ENCODE peak calls at places on chromosomes 2 and 18, in eight cellular contexts. One of them, this sample, is unnamed. For H3K27me3, the result is how much of the 10 kb centered on the place peaks cover.

GRCh38 chr2:18987592-18988073 is 370.8 kb downstream of the OSR1 start:
- DNase-seq in transverse colon: peak
- DNase-seq in GM23338: no peak
- DNase-seq in heart left ventricle: peak
- DNase-seq in lower lobe of right lung: peak
- DNase-seq in heart right ventricle: peak
- DNase-seq in PC-9: peak
- DNase-seq in GM12878: no peak
- DNase-seq in this sample: no peak

GRCh38 chr2:220090050-220090449 is 462.6 kb downstream of the SLC4A3 start:
- DNase-seq in transverse colon: no peak
- DNase-seq in GM23338: no peak
- DNase-seq in heart left ventricle: no peak
- DNase-seq in lower lobe of right lung: no peak
- DNase-seq in heart right ventricle: no peak
- DNase-seq in PC-9: no peak
- DNase-seq in GM12878: no peak
- DNase-seq in this sample: no peak

GRCh38 chr2:73575280-73575679 is 66.9 kb downstream of the NAT8 start:
- DNase-seq in transverse colon: no peak
- DNase-seq in GM23338: no peak
- DNase-seq in heart left ventricle: no peak
- DNase-seq in lower lobe of right lung: no peak
- DNase-seq in heart right ventricle: no peak
- DNase-seq in PC-9: no peak
- DNase-seq in GM12878: no peak
- DNase-seq in this sample: no peak

GRCh38 chr2:127149384-127149783 is 42.4 kb upstream of the BIN1 start:
- DNase-seq in transverse colon: no peak
- DNase-seq in GM23338: no peak
- DNase-seq in heart left ventricle: no peak
- DNase-seq in lower lobe of right lung: no peak
- DNase-seq in heart right ventricle: no peak
- DNase-seq in PC-9: peak
- DNase-seq in GM12878: no peak
- DNase-seq in this sample: no peak

GRCh38 chr2:237671466-237672173 is 44.2 kb downstream of the LRRFIP1 start:
- DNase-seq in transverse colon: no peak
- DNase-seq in GM23338: no peak
- DNase-seq in heart left ventricle: no peak
- DNase-seq in lower lobe of right lung: no peak
- DNase-seq in heart right ventricle: no peak
- DNase-seq in PC-9: no peak
- DNase-seq in GM12878: no peak
- DNase-seq in this sample: no peak

GRCh38 chr2:109560265-109560664 is 53.5 kb downstream of the SEPTIN10 start:
- DNase-seq in transverse colon: no peak
- DNase-seq in GM23338: no peak
- DNase-seq in heart left ventricle: no peak
- DNase-seq in lower lobe of right lung: no peak
- DNase-seq in heart right ventricle: no peak
- DNase-seq in PC-9: peak
- DNase-seq in GM12878: no peak
- DNase-seq in this sample: no peak

GRCh38 chr2:24971300-24971549 is 530 bp downstream of the DNAJC27 start:
- DNase-seq in transverse colon: no peak
- DNase-seq in GM23338: no peak
- DNase-seq in heart left ventricle: no peak
- DNase-seq in lower lobe of right lung: no peak
- DNase-seq in heart right ventricle: no peak
- DNase-seq in PC-9: no peak
- DNase-seq in GM12878: no peak
- DNase-seq in this sample: no peak

GRCh38 chr18:41613210-41613609 is 341.8 kb upstream of the PIK3C3 start:
- DNase-seq in transverse colon: no peak
- DNase-seq in GM23338: no peak
- DNase-seq in heart left ventricle: no peak
- DNase-seq in lower lobe of right lung: no peak
- DNase-seq in heart right ventricle: no peak
- DNase-seq in PC-9: no peak
- DNase-seq in GM12878: no peak
- DNase-seq in this sample: no peak

GRCh38 chr2:96159084-96159830 is 14.0 kb upstream of the DUSP2 start:
- DNase-seq in transverse colon: no peak
- DNase-seq in GM23338: no peak
- DNase-seq in heart left ventricle: no peak
- DNase-seq in lower lobe of right lung: no peak
- DNase-seq in heart right ventricle: no peak
- DNase-seq in PC-9: no peak
- DNase-seq in GM12878: no peak
- DNase-seq in this sample: peak

GRCh38 chr2:59585657-59586056 is 967.8 kb downstream of the BCL11A start:
- DNase-seq in transverse colon: peak
- DNase-seq in GM23338: no peak
- DNase-seq in heart left ventricle: no peak
- DNase-seq in lower lobe of right lung: no peak
- DNase-seq in heart right ventricle: no peak
- DNase-seq in PC-9: no peak
- DNase-seq in GM12878: no peak
- DNase-seq in this sample: no peak

GRCh38 chr18:12352188-12352587 is 24.8 kb downstream of the AFG3L2 start:
- DNase-seq in transverse colon: no peak
- DNase-seq in GM23338: no peak
- DNase-seq in heart left ventricle: no peak
- DNase-seq in lower lobe of right lung: no peak
- DNase-seq in heart right ventricle: no peak
- DNase-seq in PC-9: no peak
- DNase-seq in GM12878: no peak
- DNase-seq in this sample: no peak

GRCh38 chr2:46621499-46621898 is 142.1 kb downstream of the TMEM247 start:
- DNase-seq in transverse colon: no peak
- DNase-seq in GM23338: no peak
- DNase-seq in heart left ventricle: no peak
- DNase-seq in lower lobe of right lung: no peak
- DNase-seq in heart right ventricle: no peak
- DNase-seq in PC-9: no peak
- DNase-seq in GM12878: no peak
- DNase-seq in this sample: no peak

GRCh38 chr2:146147448-146148012 is 1627.6 kb upstream of the ZEB2 start:
- DNase-seq in transverse colon: no peak
- DNase-seq in GM23338: peak
- DNase-seq in heart left ventricle: no peak
- DNase-seq in lower lobe of right lung: no peak
- DNase-seq in heart right ventricle: no peak
- DNase-seq in PC-9: no peak
- DNase-seq in GM12878: no peak
- DNase-seq in this sample: peak

GRCh38 chr2:8692783-8693768 is 11.2 kb downstream of the ID2 start:
- DNase-seq in transverse colon: peak
- DNase-seq in GM23338: peak
- DNase-seq in heart left ventricle: peak
- DNase-seq in lower lobe of right lung: peak
- DNase-seq in heart right ventricle: peak
- DNase-seq in PC-9: no peak
- DNase-seq in GM12878: no peak
- DNase-seq in this sample: peak

GRCh38 chr2:29215739-29216608 is 100.8 kb downstream of the CLIP4 start:
- DNase-seq in transverse colon: no peak
- DNase-seq in GM23338: no peak
- DNase-seq in heart left ventricle: no peak
- DNase-seq in lower lobe of right lung: no peak
- DNase-seq in heart right ventricle: no peak
- DNase-seq in PC-9: no peak
- DNase-seq in GM12878: no peak
- DNase-seq in this sample: peak

GRCh38 chr2:43055985-43056384 is 170.4 kb downstream of the ZFP36L2 start:
- DNase-seq in transverse colon: no peak
- DNase-seq in GM23338: no peak
- DNase-seq in heart left ventricle: no peak
- DNase-seq in lower lobe of right lung: no peak
- DNase-seq in heart right ventricle: no peak
- DNase-seq in PC-9: no peak
- DNase-seq in GM12878: no peak
- DNase-seq in this sample: no peak

GRCh38 chr2:131521961-131522781 is 5.5 kb upstream of the CCDC74A start:
- DNase-seq in transverse colon: no peak
- DNase-seq in GM23338: peak
- DNase-seq in heart left ventricle: peak
- DNase-seq in lower lobe of right lung: no peak
- DNase-seq in heart right ventricle: peak
- DNase-seq in PC-9: no peak
- DNase-seq in GM12878: no peak
- DNase-seq in this sample: peak

GRCh38 chr2:174365583-174365982 is 29.9 kb upstream of the SCRN3 start:
- DNase-seq in transverse colon: no peak
- DNase-seq in GM23338: no peak
- DNase-seq in heart left ventricle: no peak
- DNase-seq in lower lobe of right lung: no peak
- DNase-seq in heart right ventricle: no peak
- DNase-seq in PC-9: no peak
- DNase-seq in GM12878: no peak
- DNase-seq in this sample: no peak

GRCh38 chr18:79733996-79734770 is 54.6 kb downstream of the CTDP1 start:
- DNase-seq in transverse colon: no peak
- DNase-seq in GM23338: no peak
- DNase-seq in heart left ventricle: no peak
- DNase-seq in lower lobe of right lung: peak
- DNase-seq in heart right ventricle: no peak
- DNase-seq in PC-9: no peak
- DNase-seq in GM12878: no peak
- DNase-seq in this sample: no peak

GRCh38 chr2:120580709-120581108 is 155.0 kb upstream of the GLI2 start:
- DNase-seq in transverse colon: no peak
- DNase-seq in GM23338: no peak
- DNase-seq in heart left ventricle: no peak
- DNase-seq in lower lobe of right lung: no peak
- DNase-seq in heart right ventricle: no peak
- DNase-seq in PC-9: no peak
- DNase-seq in GM12878: no peak
- DNase-seq in this sample: no peak
- H3K27me3 ChIP-seq in transverse colon: under half
- H3K27me3 ChIP-seq in GM23338: half or more
- H3K27me3 ChIP-seq in heart left ventricle: under half
- H3K27me3 ChIP-seq in lower lobe of right lung: under half
- H3K27me3 ChIP-seq in heart right ventricle: under half
- H3K27me3 ChIP-seq in PC-9: under half
- H3K27me3 ChIP-seq in GM12878: under half
- H3K27me3 ChIP-seq in this sample: under half

DNA sequence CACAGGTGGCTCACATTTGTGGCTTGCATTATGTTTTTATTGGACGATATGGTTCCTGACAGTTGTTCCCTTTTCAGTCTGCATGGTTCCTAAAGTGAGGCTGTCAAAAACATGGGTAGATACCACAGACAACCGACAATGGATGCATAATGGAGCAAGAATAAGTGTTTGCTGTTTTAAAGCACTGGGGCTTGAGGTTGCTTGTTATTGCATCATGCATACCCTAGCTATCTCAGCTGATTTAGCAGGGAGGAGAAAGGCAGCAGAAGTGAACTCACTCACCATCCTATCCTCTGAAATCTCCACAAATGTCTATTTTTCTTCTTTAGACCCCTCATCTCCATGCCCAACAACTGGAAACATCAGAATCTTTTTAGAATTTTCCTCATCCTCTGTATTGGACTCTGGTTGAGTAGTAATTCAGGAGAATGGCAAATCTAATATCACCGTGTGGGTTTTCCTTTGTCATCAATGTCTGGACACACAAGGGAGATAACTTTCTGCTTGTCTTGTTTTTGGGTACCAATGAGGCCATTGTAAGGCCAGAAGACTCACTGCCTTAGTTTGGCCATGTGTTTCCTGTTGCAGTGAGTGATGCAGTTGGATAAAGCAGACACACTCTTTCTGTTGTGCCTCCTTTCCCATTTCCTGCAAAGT is 46.7 kb downstream of the FBXO48 start:
- DNase-seq in transverse colon: no peak
- DNase-seq in GM23338: no peak
- DNase-seq in heart left ventricle: no peak
- DNase-seq in lower lobe of right lung: no peak
- DNase-seq in heart right ventricle: no peak
- DNase-seq in PC-9: no peak
- DNase-seq in GM12878: no peak
- DNase-seq in this sample: no peak
- H3K27me3 ChIP-seq in transverse colon: under half
- H3K27me3 ChIP-seq in GM23338: under half
- H3K27me3 ChIP-seq in heart left ventricle: under half
- H3K27me3 ChIP-seq in lower lobe of right lung: under half
- H3K27me3 ChIP-seq in heart right ventricle: under half
- H3K27me3 ChIP-seq in PC-9: under half
- H3K27me3 ChIP-seq in GM12878: under half
- H3K27me3 ChIP-seq in this sample: under half

DNA sequence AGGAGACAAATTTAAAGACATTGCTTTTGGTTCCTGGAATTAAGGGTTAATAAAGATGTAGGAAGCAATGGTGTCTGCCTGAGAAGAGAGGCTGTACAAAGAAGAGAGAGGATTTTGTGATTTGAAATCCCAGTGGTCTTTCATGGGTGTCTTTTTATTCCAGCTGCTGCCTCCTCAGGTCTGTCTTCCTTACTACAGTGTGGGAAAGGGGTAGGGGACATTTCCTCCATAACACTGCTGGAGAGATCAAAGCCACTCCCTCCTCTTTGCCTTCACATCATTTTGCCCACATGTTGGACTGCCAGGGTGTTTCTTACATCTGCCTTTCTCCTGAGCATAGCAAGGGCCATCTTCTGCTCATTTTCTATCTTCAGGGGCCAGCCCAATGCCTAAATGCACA is 348.5 kb downstream of the EN1 start:
- DNase-seq in transverse colon: no peak
- DNase-seq in GM23338: no peak
- DNase-seq in heart left ventricle: no peak
- DNase-seq in lower lobe of right lung: no peak
- DNase-seq in heart right ventricle: no peak
- DNase-seq in PC-9: peak
- DNase-seq in GM12878: no peak
- DNase-seq in this sample: peak
- H3K27me3 ChIP-seq in transverse colon: under half
- H3K27me3 ChIP-seq in GM23338: under half
- H3K27me3 ChIP-seq in heart left ventricle: under half
- H3K27me3 ChIP-seq in lower lobe of right lung: under half
- H3K27me3 ChIP-seq in heart right ventricle: under half
- H3K27me3 ChIP-seq in PC-9: under half
- H3K27me3 ChIP-seq in GM12878: under half
- H3K27me3 ChIP-seq in this sample: under half

DNA sequence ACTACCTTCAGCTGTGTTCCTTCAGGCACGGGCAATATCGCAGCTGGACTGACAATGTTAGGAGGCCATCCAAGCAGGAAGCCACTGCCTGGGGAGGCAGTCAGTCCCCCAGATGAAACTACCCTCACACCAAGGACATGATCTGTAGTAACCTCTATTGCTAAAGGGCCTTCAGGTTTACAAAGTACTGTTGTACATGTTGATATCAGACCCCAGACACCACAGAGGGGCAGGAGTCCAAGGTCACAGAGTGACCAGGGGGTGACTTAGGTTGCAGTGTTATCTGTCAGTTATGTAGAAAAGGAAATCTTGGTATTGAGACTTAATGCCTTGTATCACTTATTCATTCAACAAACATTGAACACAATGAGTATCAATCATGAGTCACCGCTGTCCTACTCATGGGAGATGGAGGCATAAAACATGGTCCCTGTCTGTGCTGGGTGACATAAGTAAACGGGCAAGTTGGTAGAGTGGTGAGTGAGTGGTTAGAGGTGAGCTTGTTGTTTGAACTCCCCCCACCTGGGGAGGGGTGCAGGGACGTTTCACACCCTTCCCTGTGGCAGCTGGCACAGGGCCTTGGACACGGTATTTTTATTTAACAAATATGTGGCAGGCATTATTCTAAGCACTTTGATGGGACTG is 7.1 kb downstream of the CABLES1 start:
- DNase-seq in transverse colon: no peak
- DNase-seq in GM23338: no peak
- DNase-seq in heart left ventricle: no peak
- DNase-seq in lower lobe of right lung: no peak
- DNase-seq in heart right ventricle: no peak
- DNase-seq in PC-9: peak
- DNase-seq in GM12878: no peak
- DNase-seq in this sample: no peak
- H3K27me3 ChIP-seq in transverse colon: under half
- H3K27me3 ChIP-seq in GM23338: under half
- H3K27me3 ChIP-seq in heart left ventricle: under half
- H3K27me3 ChIP-seq in lower lobe of right lung: under half
- H3K27me3 ChIP-seq in heart right ventricle: under half
- H3K27me3 ChIP-seq in PC-9: under half
- H3K27me3 ChIP-seq in GM12878: under half
- H3K27me3 ChIP-seq in this sample: under half